ENCODE peak calls at places on chromosomes 12 and 14, in ten cellular contexts. One of them, this sample, is unnamed.

GRCh38 chr12:104494816-104495158 is 38.0 kb downstream of the CHST11 start:
- DNase-seq in cardiac muscle cell: no peak
- DNase-seq in A549: no peak
- DNase-seq in left lung: no peak
- DNase-seq in K562: no peak
- DNase-seq in breast epithelium: no peak
- DNase-seq in RWPE2: no peak
- DNase-seq in fibroblast of lung: peak; percentile 23
- DNase-seq in GM12878: peak; percentile 47
- DNase-seq in GM23338: no peak
- DNase-seq in this sample: no peak

GRCh38 chr14:54211562-54212308 is 185.1 kb upstream of the CDKN3 start:
- DNase-seq in GM23338: no peak
- DNase-seq in fibroblast of lung: peak; percentile 75
- DNase-seq in left lung: no peak
- DNase-seq in breast epithelium: no peak
- DNase-seq in K562: no peak
- DNase-seq in cardiac muscle cell: no peak
- DNase-seq in GM12878: no peak
- DNase-seq in A549: peak; percentile 7
- DNase-seq in RWPE2: no peak
- DNase-seq in this sample: no peak

GRCh38 chr12:122836027-122836921 is 1.0 kb downstream of the HIP1R start:
- DNase-seq in left lung: no peak
- DNase-seq in K562: peak; percentile 54
- DNase-seq in cardiac muscle cell: peak; percentile 41
- DNase-seq in breast epithelium: no peak
- DNase-seq in GM23338: peak; percentile 33
- DNase-seq in RWPE2: no peak
- DNase-seq in A549: no peak
- DNase-seq in fibroblast of lung: peak; percentile 48
- DNase-seq in GM12878: peak; percentile 38
- DNase-seq in this sample: peak; percentile 70

GRCh38 chr12:122861586-122861970 is 26.3 kb downstream of the HIP1R start:
- DNase-seq in RWPE2: peak; percentile 53
- DNase-seq in fibroblast of lung: no peak
- DNase-seq in cardiac muscle cell: no peak
- DNase-seq in GM12878: no peak
- DNase-seq in K562: no peak
- DNase-seq in left lung: peak; percentile 31
- DNase-seq in A549: no peak
- DNase-seq in breast epithelium: peak; percentile 45
- DNase-seq in GM23338: no peak
- DNase-seq in this sample: peak; percentile 8

GRCh38 chr14:91299483-91300115 is 55.1 kb upstream of the GPR68 start:
- DNase-seq in GM23338: no peak
- DNase-seq in K562: no peak
- DNase-seq in fibroblast of lung: no peak
- DNase-seq in RWPE2: no peak
- DNase-seq in left lung: no peak
- DNase-seq in breast epithelium: no peak
- DNase-seq in cardiac muscle cell: no peak
- DNase-seq in A549: no peak
- DNase-seq in GM12878: no peak
- DNase-seq in this sample: no peak

GRCh38 chr14:54698501-54698900 is 131.6 kb downstream of the SAMD4A start:
- DNase-seq in fibroblast of lung: no peak
- DNase-seq in K562: no peak
- DNase-seq in GM23338: no peak
- DNase-seq in A549: no peak
- DNase-seq in left lung: no peak
- DNase-seq in RWPE2: no peak
- DNase-seq in breast epithelium: no peak
- DNase-seq in cardiac muscle cell: peak; percentile 27
- DNase-seq in GM12878: no peak
- DNase-seq in this sample: no peak

GRCh38 chr12:131365821-131366260 is 345.0 kb upstream of the SFSWAP start:
- DNase-seq in GM23338: no peak
- DNase-seq in A549: no peak
- DNase-seq in breast epithelium: no peak
- DNase-seq in fibroblast of lung: no peak
- DNase-seq in GM12878: no peak
- DNase-seq in RWPE2: no peak
- DNase-seq in K562: no peak
- DNase-seq in left lung: no peak
- DNase-seq in cardiac muscle cell: no peak
- DNase-seq in this sample: no peak

GRCh38 chr14:72621387-72622065 is 272.4 kb downstream of the DPF3 start:
- DNase-seq in left lung: no peak
- DNase-seq in fibroblast of lung: no peak
- DNase-seq in cardiac muscle cell: no peak
- DNase-seq in A549: no peak
- DNase-seq in K562: no peak
- DNase-seq in GM12878: no peak
- DNase-seq in RWPE2: no peak
- DNase-seq in breast epithelium: no peak
- DNase-seq in GM23338: peak; percentile 68
- DNase-seq in this sample: no peak

GRCh38 chr12:7608184-7608911 is 57.4 kb downstream of the APOBEC1 start:
- DNase-seq in GM23338: no peak
- DNase-seq in breast epithelium: no peak
- DNase-seq in GM12878: no peak
- DNase-seq in A549: no peak
- DNase-seq in fibroblast of lung: no peak
- DNase-seq in K562: no peak
- DNase-seq in left lung: no peak
- DNase-seq in cardiac muscle cell: no peak
- DNase-seq in RWPE2: no peak
- DNase-seq in this sample: no peak

DNA sequence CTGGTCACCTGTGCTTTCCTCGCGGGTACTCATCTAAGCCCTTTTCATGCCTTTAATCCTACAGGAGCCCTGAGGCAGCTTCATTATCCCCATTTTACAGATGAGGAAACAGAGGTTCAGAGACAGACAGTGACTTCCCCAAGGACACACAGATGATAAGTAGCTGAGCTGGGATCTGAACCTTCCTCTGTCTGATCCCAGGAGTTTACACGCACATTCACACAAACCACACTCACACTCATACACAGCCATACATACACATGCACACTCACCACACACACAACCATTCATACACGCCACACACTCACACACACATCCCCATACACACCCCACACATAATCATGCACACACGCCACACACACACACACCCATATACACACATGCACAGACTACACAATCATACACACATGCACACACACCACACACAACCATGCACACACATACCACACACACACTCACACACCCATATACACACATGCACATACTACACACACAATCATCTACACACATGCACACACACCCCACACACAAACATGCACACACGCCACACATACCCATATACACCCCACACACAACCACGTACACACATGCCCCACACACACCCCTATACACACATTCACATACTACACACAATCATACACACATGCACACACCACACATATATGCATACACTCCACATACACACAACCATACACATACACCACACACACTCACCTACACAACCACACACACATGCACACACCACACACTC is 2.7 kb downstream of the TMEM119 start:
- DNase-seq in RWPE2: no peak
- DNase-seq in K562: no peak
- DNase-seq in GM12878: no peak
- DNase-seq in cardiac muscle cell: no peak
- DNase-seq in fibroblast of lung: no peak
- DNase-seq in breast epithelium: no peak
- DNase-seq in left lung: no peak
- DNase-seq in A549: no peak
- DNase-seq in GM23338: no peak
- DNase-seq in this sample: no peak
- H3K4me3 ChIP-seq in RWPE2: no peak overlapping the region
- H3K4me3 ChIP-seq in K562: no peak overlapping the region
- H3K4me3 ChIP-seq in GM12878: no peak overlapping the region
- H3K4me3 ChIP-seq in cardiac muscle cell: no peak overlapping the region
- H3K4me3 ChIP-seq in fibroblast of lung: peak overlapping the region; percentile 87
- H3K4me3 ChIP-seq in breast epithelium: peak overlapping the region; percentile 44
- H3K4me3 ChIP-seq in left lung: no peak overlapping the region
- H3K4me3 ChIP-seq in A549: no peak overlapping the region
- H3K4me3 ChIP-seq in GM23338: no peak overlapping the region
- H3K4me3 ChIP-seq in this sample: no peak overlapping the region

DNA sequence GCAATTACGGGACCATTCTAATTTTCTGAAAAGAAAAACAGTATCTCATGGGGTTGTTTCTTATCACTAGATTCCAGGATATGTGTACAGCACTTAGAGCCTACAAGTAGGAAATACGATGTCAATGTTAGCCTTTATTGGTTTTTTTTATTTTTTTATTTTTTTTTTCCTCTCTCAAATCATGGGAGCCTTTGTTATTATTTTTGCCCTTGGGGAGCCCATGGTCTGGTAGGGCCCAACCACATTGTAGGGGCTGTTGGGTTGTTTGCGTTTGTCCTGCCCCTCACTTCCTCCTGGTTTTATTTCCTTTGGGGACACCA is 5.9 kb downstream of the MORN3 start:
- DNase-seq in K562: no peak
- DNase-seq in GM12878: no peak
- DNase-seq in cardiac muscle cell: no peak
- DNase-seq in breast epithelium: no peak
- DNase-seq in A549: no peak
- DNase-seq in fibroblast of lung: no peak
- DNase-seq in GM23338: no peak
- DNase-seq in RWPE2: no peak
- DNase-seq in left lung: no peak
- DNase-seq in this sample: no peak
- H3K4me1 ChIP-seq in K562: peaks cover 15% of the 10 kb centered on the region
- H3K4me1 ChIP-seq in GM12878: peaks cover 20% of the 10 kb centered on the region
- H3K4me1 ChIP-seq in cardiac muscle cell: peaks cover 8% of the 10 kb centered on the region
- H3K4me1 ChIP-seq in breast epithelium: no peaks in the 10 kb centered on the region
- H3K4me1 ChIP-seq in A549: no peaks in the 10 kb centered on the region
- H3K4me1 ChIP-seq in fibroblast of lung: no peaks in the 10 kb centered on the region
- H3K4me1 ChIP-seq in GM23338: peaks cover 13% of the 10 kb centered on the region
- H3K4me1 ChIP-seq in RWPE2: peaks cover 4% of the 10 kb centered on the region
- H3K4me1 ChIP-seq in left lung: no peaks in the 10 kb centered on the region
- H3K4me1 ChIP-seq in this sample: no peaks in the 10 kb centered on the region

GRCh38 chr12:132940071-132940719 is 15.9 kb downstream of the ZNF605 start:
- DNase-seq in GM12878: no peak
- DNase-seq in left lung: no peak
- DNase-seq in fibroblast of lung: no peak
- DNase-seq in GM23338: no peak
- DNase-seq in cardiac muscle cell: no peak
- DNase-seq in breast epithelium: no peak
- DNase-seq in K562: no peak
- DNase-seq in A549: no peak
- DNase-seq in RWPE2: no peak
- DNase-seq in this sample: no peak
- H3K27ac ChIP-seq in GM12878: no peak overlapping the region
- H3K27ac ChIP-seq in left lung: no peak overlapping the region
- H3K27ac ChIP-seq in fibroblast of lung: no peak overlapping the region
- H3K27ac ChIP-seq in GM23338: no peak overlapping the region
- H3K27ac ChIP-seq in cardiac muscle cell: no peak overlapping the region
- H3K27ac ChIP-seq in breast epithelium: no peak overlapping the region
- H3K27ac ChIP-seq in K562: no peak overlapping the region
- H3K27ac ChIP-seq in A549: no peak overlapping the region
- H3K27ac ChIP-seq in RWPE2: no peak overlapping the region
- H3K27ac ChIP-seq in this sample: no peak overlapping the region

GRCh38 chr12:120758798-120759590 is 33.4 kb downstream of the ACADS start:
- DNase-seq in cardiac muscle cell: no peak
- DNase-seq in A549: no peak
- DNase-seq in GM23338: no peak
- DNase-seq in fibroblast of lung: no peak
- DNase-seq in breast epithelium: no peak
- DNase-seq in RWPE2: no peak
- DNase-seq in GM12878: no peak
- DNase-seq in K562: no peak
- DNase-seq in left lung: no peak
- DNase-seq in this sample: no peak

GRCh38 chr12:120761581-120761980 is 36.0 kb downstream of the ACADS start:
- DNase-seq in A549: no peak
- DNase-seq in left lung: no peak
- DNase-seq in fibroblast of lung: peak; percentile 31
- DNase-seq in K562: no peak
- DNase-seq in breast epithelium: no peak
- DNase-seq in RWPE2: no peak
- DNase-seq in GM12878: no peak
- DNase-seq in GM23338: no peak
- DNase-seq in cardiac muscle cell: peak; percentile 81
- DNase-seq in this sample: no peak

GRCh38 chr12:120762093-120762492 is 36.5 kb downstream of the ACADS start:
- DNase-seq in left lung: peak; percentile 48
- DNase-seq in RWPE2: no peak
- DNase-seq in K562: no peak
- DNase-seq in GM23338: no peak
- DNase-seq in GM12878: no peak
- DNase-seq in A549: no peak
- DNase-seq in fibroblast of lung: no peak
- DNase-seq in cardiac muscle cell: no peak
- DNase-seq in breast epithelium: no peak
- DNase-seq in this sample: no peak

GRCh38 chr12:120759591-120760348 is 34.1 kb downstream of the ACADS start:
- DNase-seq in A549: no peak
- DNase-seq in left lung: no peak
- DNase-seq in GM12878: no peak
- DNase-seq in breast epithelium: no peak
- DNase-seq in RWPE2: no peak
- DNase-seq in cardiac muscle cell: no peak
- DNase-seq in GM23338: no peak
- DNase-seq in K562: no peak
- DNase-seq in fibroblast of lung: no peak
- DNase-seq in this sample: no peak

DNA sequence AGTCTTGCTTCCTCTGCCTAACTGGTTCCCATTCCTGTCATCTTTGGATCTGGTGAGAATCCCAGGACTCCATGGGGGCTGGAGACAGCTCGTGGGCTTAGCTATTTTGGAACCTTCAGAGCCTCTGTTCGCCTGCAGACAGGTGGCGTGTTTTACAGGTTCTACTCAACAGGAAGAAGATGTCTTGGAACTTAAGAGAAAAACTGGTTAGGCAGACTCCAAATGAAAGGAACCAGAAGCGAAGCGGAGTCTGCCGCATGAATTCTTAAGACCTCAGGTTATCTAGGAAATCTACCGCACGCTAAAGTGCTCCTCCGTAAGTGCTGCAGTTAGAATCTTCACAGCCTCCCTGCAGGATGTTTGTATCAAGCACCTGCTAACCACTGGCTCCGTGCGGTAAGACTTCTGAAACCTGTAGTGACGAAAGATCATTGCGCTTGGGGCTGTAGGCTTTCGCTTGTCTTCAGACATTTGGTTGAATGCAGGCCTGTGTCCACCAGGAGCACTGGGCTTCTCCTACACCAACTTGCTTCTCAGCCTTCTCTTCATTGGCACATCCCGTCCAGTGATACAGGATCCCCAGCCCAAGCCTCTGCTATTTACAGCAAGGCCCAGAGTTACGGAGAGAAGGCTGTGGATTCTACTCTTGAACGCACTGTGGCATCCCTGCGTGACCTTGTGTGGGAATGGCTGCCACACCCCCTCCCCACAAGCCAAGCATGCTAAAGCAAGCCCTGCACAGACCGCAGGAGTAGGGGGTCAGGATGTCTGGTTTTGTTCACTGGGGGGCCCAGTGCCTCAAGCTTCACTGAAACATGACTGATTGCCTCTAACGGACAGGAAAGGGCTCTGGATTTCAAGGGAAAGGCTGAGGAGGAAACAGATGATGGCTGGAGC is 35.0 kb downstream of the ACADS start:
- DNase-seq in GM23338: no peak
- DNase-seq in fibroblast of lung: no peak
- DNase-seq in RWPE2: no peak
- DNase-seq in A549: no peak
- DNase-seq in GM12878: no peak
- DNase-seq in breast epithelium: no peak
- DNase-seq in left lung: no peak
- DNase-seq in cardiac muscle cell: no peak
- DNase-seq in K562: no peak
- DNase-seq in this sample: no peak
- H3K4me3 ChIP-seq in GM23338: no peak overlapping the region
- H3K4me3 ChIP-seq in fibroblast of lung: no peak overlapping the region
- H3K4me3 ChIP-seq in RWPE2: no peak overlapping the region
- H3K4me3 ChIP-seq in A549: no peak overlapping the region
- H3K4me3 ChIP-seq in GM12878: no peak overlapping the region
- H3K4me3 ChIP-seq in breast epithelium: no peak overlapping the region
- H3K4me3 ChIP-seq in left lung: no peak overlapping the region
- H3K4me3 ChIP-seq in cardiac muscle cell: no peak overlapping the region
- H3K4me3 ChIP-seq in K562: no peak overlapping the region
- H3K4me3 ChIP-seq in this sample: no peak overlapping the region

This sample was measured in right cardiac atrium.